ENCODE peak calls at places on chromosomes 13 and 19, in seven cellular contexts. I is AG04450; Y is AG09319; H is stimulated activated CD4-positive, alpha-beta T cell treated with anti-CD3 and anti-CD28 coated beads, Interleukin-15, amount 100 ng/mL, for 1 hour; W is endothelial cell; R is T-helper 9 cell; A is adrenal gland. Q is an unnamed sample.

GRCh38 chr13:65600702-65601101 is 1629.4 kb downstream of the PCDH9 start:
- DNase-seq in I (peak), Y (no peak), H (no peak), W (no peak), R (no peak), A (no peak), Q (no peak)

GRCh38 chr13:57632276-57633140 is 964 bp downstream of the PCDH17 start:
- DNase-seq in I (no peak), Y (no peak), H (no peak), W (peak), R (no peak), A (peak), Q (peak)

GRCh38 chr13:19606152-19606551 is 27.3 kb upstream of the MPHOSPH8 start:
- DNase-seq in I (no peak), Y (no peak), H (no peak), W (no peak), R (no peak), A (no peak), Q (no peak)

GRCh38 chr19:36093687-36094086 is 17.3 kb upstream of the OVOL3 start:
- DNase-seq in I (no peak), Y (no peak), H (no peak), W (no peak), R (no peak), A (no peak), Q (no peak)

GRCh38 chr13:76813874-76814273 is 72.3 kb downstream of the KCTD12 start:
- DNase-seq in I (no peak), Y (no peak), H (no peak), W (no peak), R (no peak), A (no peak), Q (no peak)

GRCh38 chr13:72221276-72221962 is 354.4 kb upstream of the DACH1 start:
- DNase-seq in I (no peak), Y (no peak), H (no peak), W (peak), R (no peak), A (peak), Q (peak)

GRCh38 chr13:111912453-111912866 is 154.5 kb upstream of the SOX1 start:
- DNase-seq in I (no peak), Y (no peak), H (no peak), W (no peak), R (no peak), A (peak), Q (no peak)

GRCh38 chr19:49746206-49746958 is 16.7 kb downstream of the TSKS start:
- DNase-seq in I (no peak), Y (no peak), H (peak), W (no peak), R (peak), A (peak), Q (peak)

GRCh38 chr19:44212865-44213346 is 574 bp downstream of the ZNF227 start:
- DNase-seq in I (no peak), Y (no peak), H (no peak), W (peak), R (no peak), A (no peak), Q (no peak)

GRCh38 chr13:112605531-112605990 is 17.6 kb upstream of the TUBGCP3 start:
- DNase-seq in I (no peak), Y (no peak), H (no peak), W (no peak), R (no peak), A (no peak), Q (no peak)

GRCh38 chr19:41707502-41707812 is 969 bp upstream of the CEACAM5 start:
- DNase-seq in I (no peak), Y (no peak), H (no peak), W (no peak), R (no peak), A (no peak), Q (no peak)

GRCh38 chr19:19256072-19256969 is 16.8 kb downstream of the TM6SF2 start:
- DNase-seq in I (no peak), Y (no peak), H (no peak), W (no peak), R (no peak), A (no peak), Q (no peak)

GRCh38 chr13:60398438-60398891 is 1.4 kb downstream of the TDRD3 start:
- DNase-seq in I (no peak), Y (no peak), H (no peak), W (no peak), R (no peak), A (no peak), Q (no peak)

GRCh38 chr19:44313231-44313630 is 8.4 kb upstream of the ZNF235 start:
- DNase-seq in I (no peak), Y (no peak), H (no peak), W (no peak), R (no peak), A (no peak), Q (no peak)

GRCh38 chr13:27203186-27203585 is 31.6 kb upstream of the USP12 start:
- DNase-seq in I (no peak), Y (no peak), H (no peak), W (no peak), R (no peak), A (no peak), Q (no peak)

GRCh38 chr19:4534836-4535658 is at the start of gene PLIN5:
- DNase-seq in I (no peak), Y (no peak), H (peak), W (peak), R (peak), A (peak), Q (peak)

GRCh38 chr13:99208845-99209527 is 8.3 kb downstream of the UBAC2 start:
- DNase-seq in I (no peak), Y (no peak), H (no peak), W (no peak), R (no peak), A (no peak), Q (no peak)

GRCh38 chr19:5504115-5504514 is 48.9 kb downstream of the ZNRF4 start:
- DNase-seq in I (no peak), Y (no peak), H (no peak), W (no peak), R (no peak), A (no peak), Q (no peak)

GRCh38 chr13:79533781-79534400 is 52.9 kb downstream of the NDFIP2 start:
- DNase-seq in I (no peak), Y (no peak), H (no peak), W (no peak), R (no peak), A (no peak), Q (no peak)